ENCODE peak calls at places on chromosomes 13 and 19, in ten cellular contexts. I, E, Q, K, U, M, L, Z, B and F are unnamed samples.

GRCh38 chr13:110650436-110650835 is 35.1 kb downstream of the NAXD start:
- DNase-seq in I (no peak), E (no peak), Q (no peak), K (no peak), U (no peak), M (no peak), L (no peak), Z (no peak), B (no peak), F (no peak)

GRCh38 chr13:20231839-20232555 is at the start of gene GJB6:
- DNase-seq in I (no peak), E (no peak), Q (no peak), K (no peak), U (no peak), M (no peak), L (peak), Z (no peak), B (peak), F (peak)

GRCh38 chr13:28138012-28138755 is at the start of gene PAN3:
- DNase-seq in I (peak), E (peak), Q (peak), K (peak), U (peak), M (peak), L (peak), Z (peak), B (peak), F (peak)

GRCh38 chr13:75461314-75461713 is 20.7 kb downstream of the TBC1D4 start:
- DNase-seq in I (no peak), E (no peak), Q (no peak), K (no peak), U (no peak), M (no peak), L (no peak), Z (peak), B (no peak), F (no peak)

GRCh38 chr19:45470147-45471081 is 2.6 kb downstream of the FOSB start:
- DNase-seq in I (no peak), E (no peak), Q (no peak), K (no peak), U (peak), M (no peak), L (peak), Z (peak), B (peak), F (no peak)

GRCh38 chr19:46240693-46241092 is 11.2 kb downstream of the IGFL1 start:
- DNase-seq in I (no peak), E (no peak), Q (no peak), K (no peak), U (no peak), M (no peak), L (no peak), Z (no peak), B (no peak), F (no peak)

GRCh38 chr13:60351326-60351725 is 45.7 kb upstream of the TDRD3 start:
- DNase-seq in I (no peak), E (peak), Q (no peak), K (no peak), U (no peak), M (peak), L (no peak), Z (peak), B (no peak), F (no peak)

GRCh38 chr19:17455711-17456123 is 5.0 kb downstream of the NXNL1 start:
- DNase-seq in I (no peak), E (no peak), Q (no peak), K (no peak), U (no peak), M (no peak), L (no peak), Z (no peak), B (no peak), F (no peak)

GRCh38 chr19:40314646-40315045 is 29.5 kb upstream of the AKT2 start:
- DNase-seq in I (no peak), E (no peak), Q (peak), K (no peak), U (no peak), M (no peak), L (no peak), Z (no peak), B (no peak), F (no peak)

GRCh38 chr19:6717036-6717435 is 3.4 kb downstream of the C3 start:
- DNase-seq in I (no peak), E (no peak), Q (no peak), K (no peak), U (no peak), M (no peak), L (no peak), Z (no peak), B (no peak), F (no peak)

GRCh38 chr13:89748716-89749115 is 1598.8 kb upstream of the MIR17HG start:
- DNase-seq in I (no peak), E (no peak), Q (no peak), K (no peak), U (no peak), M (peak), L (no peak), Z (no peak), B (peak), F (no peak)

GRCh38 chr13:21055016-21055415 is 6.4 kb downstream of the LATS2 start:
- DNase-seq in I (no peak), E (no peak), Q (no peak), K (no peak), U (no peak), M (no peak), L (no peak), Z (peak), B (no peak), F (no peak)

GRCh38 chr19:347946-348861 is 3.6 kb upstream of the MIER2 start:
- DNase-seq in I (no peak), E (no peak), Q (no peak), K (no peak), U (no peak), M (no peak), L (no peak), Z (no peak), B (no peak), F (no peak)

GRCh38 chr13:99357149-99357596 is 50.0 kb upstream of the GPR183 start:
- DNase-seq in I (no peak), E (peak), Q (no peak), K (no peak), U (peak), M (peak), L (no peak), Z (peak), B (no peak), F (peak)

GRCh38 chr19:49855676-49856573 is 5.0 kb downstream of the PTOV1 start:
- DNase-seq in I (no peak), E (no peak), Q (no peak), K (no peak), U (no peak), M (no peak), L (no peak), Z (no peak), B (no peak), F (no peak)

GRCh38 chr13:44373601-44374347 is at the start of gene SERP2:
- DNase-seq in I (peak), E (peak), Q (no peak), K (peak), U (no peak), M (no peak), L (no peak), Z (peak), B (peak), F (no peak)

GRCh38 chr19:1417145-1417544 is 9.8 kb downstream of the DAZAP1 start:
- DNase-seq in I (no peak), E (peak), Q (no peak), K (no peak), U (no peak), M (peak), L (no peak), Z (no peak), B (no peak), F (no peak)

GRCh38 chr19:1408300-1409203 is 1.2 kb downstream of the DAZAP1 start:
- DNase-seq in I (no peak), E (peak), Q (no peak), K (peak), U (peak), M (no peak), L (peak), Z (peak), B (peak), F (peak)

GRCh38 chr13:96104516-96104915 is 14.6 kb downstream of the HS6ST3 start:
- DNase-seq in I (no peak), E (no peak), Q (no peak), K (no peak), U (no peak), M (no peak), L (no peak), Z (no peak), B (no peak), F (no peak)

GRCh38 chr13:72808917-72809500 is 27.1 kb downstream of the PIBF1 start:
- DNase-seq in I (no peak), E (peak), Q (no peak), K (no peak), U (no peak), M (no peak), L (no peak), Z (peak), B (peak), F (no peak)

GRCh38 chr19:54209748-54210494 is 9.3 kb downstream of the RPS9 start:
- DNase-seq in I (peak), E (peak), Q (peak), K (peak), U (no peak), M (peak), L (peak), Z (peak), B (peak), F (no peak)

GRCh38 chr19:16073481-16073880 is 2.8 kb upstream of the TPM4 start:
- DNase-seq in I (no peak), E (no peak), Q (no peak), K (no peak), U (no peak), M (no peak), L (peak), Z (no peak), B (no peak), F (no peak)

GRCh38 chr19:10518444-10519361 is 1.5 kb upstream of the S1PR5 start:
- DNase-seq in I (no peak), E (no peak), Q (no peak), K (no peak), U (no peak), M (no peak), L (no peak), Z (no peak), B (no peak), F (no peak)

GRCh38 chr13:84571264-84571663 is 689.0 kb upstream of the SLITRK1 start:
- DNase-seq in I (no peak), E (no peak), Q (no peak), K (no peak), U (no peak), M (no peak), L (no peak), Z (no peak), B (no peak), F (no peak)

GRCh38 chr13:23657056-23657455 is 86.8 kb downstream of the TNFRSF19 start:
- DNase-seq in I (no peak), E (no peak), Q (no peak), K (no peak), U (no peak), M (no peak), L (no peak), Z (no peak), B (no peak), F (no peak)

GRCh38 chr13:106077017-106077416 is 458.4 kb downstream of the EFNB2 start:
- DNase-seq in I (no peak), E (no peak), Q (no peak), K (no peak), U (no peak), M (no peak), L (no peak), Z (no peak), B (no peak), F (no peak)

GRCh38 chr19:57653689-57654088 is 15.0 kb upstream of the ZSCAN4 start:
- DNase-seq in I (no peak), E (no peak), Q (no peak), K (no peak), U (no peak), M (no peak), L (no peak), Z (no peak), B (no peak), F (no peak)

GRCh38 chr13:39777527-39778061 is 122.1 kb downstream of the COG6 start:
- DNase-seq in I (no peak), E (peak), Q (peak), K (no peak), U (peak), M (peak), L (no peak), Z (peak), B (no peak), F (no peak)

GRCh38 chr19:9430444-9430843 is 4.9 kb downstream of the ZNF266 start:
- DNase-seq in I (no peak), E (no peak), Q (no peak), K (no peak), U (no peak), M (no peak), L (no peak), Z (no peak), B (no peak), F (no peak)

GRCh38 chr19:58538257-58539168 is 5.4 kb upstream of the TRIM28 start:
- DNase-seq in I (peak), E (no peak), Q (no peak), K (peak), U (no peak), M (no peak), L (no peak), Z (no peak), B (peak), F (peak)

GRCh38 chr19:8571006-8571411 is 6.2 kb downstream of the MYO1F start:
- DNase-seq in I (no peak), E (peak), Q (peak), K (peak), U (no peak), M (no peak), L (peak), Z (peak), B (no peak), F (peak)

GRCh38 chr19:46299695-46300094 is 2.9 kb downstream of the HIF3A start:
- DNase-seq in I (no peak), E (no peak), Q (no peak), K (no peak), U (no peak), M (no peak), L (peak), Z (no peak), B (no peak), F (no peak)

GRCh38 chr19:9956956-9957355 is 20.6 kb upstream of the OLFM2 start:
- DNase-seq in I (no peak), E (no peak), Q (no peak), K (no peak), U (no peak), M (no peak), L (no peak), Z (peak), B (no peak), F (no peak)

GRCh38 chr19:616732-617526 is 16.4 kb downstream of the POLRMT start:
- DNase-seq in I (no peak), E (no peak), Q (no peak), K (no peak), U (no peak), M (no peak), L (no peak), Z (no peak), B (no peak), F (no peak)

GRCh38 chr13:43411211-43411610 is 375.6 kb downstream of the ENOX1 start:
- DNase-seq in I (no peak), E (no peak), Q (no peak), K (no peak), U (no peak), M (no peak), L (no peak), Z (no peak), B (no peak), F (no peak)

GRCh38 chr19:1618157-1619093 is 13.2 kb upstream of the UQCR11 start:
- DNase-seq in I (peak), E (no peak), Q (no peak), K (no peak), U (no peak), M (no peak), L (peak), Z (peak), B (peak), F (no peak)

GRCh38 chr19:35446194-35446593 is 1.9 kb upstream of the FFAR2 start:
- DNase-seq in I (no peak), E (peak), Q (no peak), K (no peak), U (no peak), M (no peak), L (no peak), Z (no peak), B (no peak), F (no peak)

GRCh38 chr13:19864018-19864338 is 529 bp upstream of the ZMYM5 start:
- DNase-seq in I (peak), E (peak), Q (peak), K (peak), U (peak), M (no peak), L (peak), Z (peak), B (no peak), F (no peak)

GRCh38 chr19:19747357-19748220 is 14.7 kb upstream of the ZNF14 start:
- DNase-seq in I (no peak), E (no peak), Q (no peak), K (no peak), U (no peak), M (no peak), L (no peak), Z (no peak), B (no peak), F (no peak)

GRCh38 chr13:71525004-71525403 is 342.0 kb downstream of the DACH1 start:
- DNase-seq in I (no peak), E (peak), Q (no peak), K (no peak), U (no peak), M (no peak), L (no peak), Z (no peak), B (no peak), F (no peak)